ENCODE peak calls at places on chromosomes 12 and 14, in ten cellular contexts. O is NCI-H2227 treated with DMSO at 0.1 percent for 48 hours; Z is pancreas; Y is memory B cell; K is HS-27A; G is activated T-cell treated with anti-CD3 and anti-CD28 coated beads, Interleukin-2, amount 50 U/mL, for 72 hours; S is RPMI7951; P is neural crest cell; F is AML-193; U is K562. W is an unnamed sample.

GRCh38 chr12:69879007-69879960 is 54.3 kb downstream of the MYRFL start:
- DNase-seq in G (peak), F (peak), P (peak), S (peak), U (peak), Z (peak), K (peak), O (peak), Y (peak), W (peak)

GRCh38 chr14:79467837-79468236 is 743.5 kb downstream of the DIO2 start:
- DNase-seq in F (no peak), S (no peak), Y (no peak), G (no peak), K (no peak), O (peak), Z (no peak), P (no peak), U (no peak), W (no peak)

GRCh38 chr12:11650279-11650696 is 814 bp downstream of the ETV6 start:
- DNase-seq in S (no peak), O (no peak), F (peak), Y (no peak), P (no peak), G (no peak), Z (no peak), K (no peak), U (no peak), W (no peak)

GRCh38 chr14:60327447-60328331 is 78.7 kb downstream of the PPM1A start:
- DNase-seq in S (no peak), G (peak), F (peak), P (no peak), O (peak), Y (peak), K (no peak), Z (peak), U (no peak), W (no peak)

GRCh38 chr12:70831538-70831937 is 89.0 kb downstream of the PTPRR start:
- DNase-seq in G (no peak), P (no peak), K (no peak), F (no peak), Z (no peak), S (peak), U (peak), O (no peak), Y (no peak), W (no peak)

GRCh38 chr14:23633160-23633701 is 2.9 kb upstream of the DHRS2 start:
- DNase-seq in F (no peak), P (no peak), K (no peak), Z (no peak), U (no peak), Y (no peak), S (no peak), G (no peak), O (no peak), W (no peak)

GRCh38 chr14:68952544-68953535 is 26.3 kb downstream of the ACTN1 start:
- DNase-seq in F (no peak), G (no peak), S (peak), Y (no peak), Z (no peak), U (peak), K (no peak), P (no peak), O (no peak), W (no peak)

GRCh38 chr12:29640589-29641345 is 143.0 kb downstream of the TMTC1 start:
- DNase-seq in G (no peak), F (no peak), Z (no peak), K (no peak), P (no peak), O (no peak), S (no peak), U (peak), Y (no peak), W (no peak)